ENCODE peak calls at places on chromosome 14, in five cellular contexts. One of them, this sample, is unnamed.

GRCh38 chr14:21231020-21231652 is 38.1 kb downstream of the HNRNPC start:
- DNase-seq in A549: no peak
- DNase-seq in fibroblast of mammary gland: no peak
- DNase-seq in body of pancreas: no peak
- DNase-seq in OCI-LY7: no peak
- DNase-seq in this sample: no peak

GRCh38 chr14:71006200-71006563 is 98.9 kb downstream of the PCNX1 start:
- DNase-seq in A549: no peak
- DNase-seq in fibroblast of mammary gland: no peak
- DNase-seq in body of pancreas: no peak
- DNase-seq in OCI-LY7: no peak
- DNase-seq in this sample: no peak

GRCh38 chr14:104742586-104743455 is 10.1 kb upstream of the SIVA1 start:
- DNase-seq in A549: no peak
- DNase-seq in fibroblast of mammary gland: no peak
- DNase-seq in body of pancreas: no peak
- DNase-seq in OCI-LY7: no peak
- DNase-seq in this sample: no peak

GRCh38 chr14:105206873-105207272 is 25.8 kb upstream of the NUDT14 start:
- DNase-seq in A549: no peak
- DNase-seq in fibroblast of mammary gland: no peak
- DNase-seq in body of pancreas: no peak
- DNase-seq in OCI-LY7: no peak
- DNase-seq in this sample: no peak

GRCh38 chr14:93765032-93765626 is 23.2 kb downstream of the PRIMA1 start:
- DNase-seq in A549: no peak
- DNase-seq in fibroblast of mammary gland: no peak
- DNase-seq in body of pancreas: no peak
- DNase-seq in OCI-LY7: no peak
- DNase-seq in this sample: no peak

GRCh38 chr14:35385042-35385839 is 19.3 kb downstream of the NFKBIA start:
- DNase-seq in A549: peak; percentile 89
- DNase-seq in fibroblast of mammary gland: peak; percentile 91
- DNase-seq in body of pancreas: peak; percentile 59
- DNase-seq in OCI-LY7: no peak
- DNase-seq in this sample: no peak

GRCh38 chr14:89336338-89336737 is 80.7 kb downstream of the FOXN3 start:
- DNase-seq in A549: peak; percentile 44
- DNase-seq in fibroblast of mammary gland: no peak
- DNase-seq in body of pancreas: no peak
- DNase-seq in OCI-LY7: peak; percentile 82
- DNase-seq in this sample: peak; percentile 63

GRCh38 chr14:91417134-91417982 is at the start of gene CCDC88C:
- DNase-seq in A549: peak; percentile 69
- DNase-seq in fibroblast of mammary gland: no peak
- DNase-seq in body of pancreas: peak; percentile 76
- DNase-seq in OCI-LY7: peak; percentile 84
- DNase-seq in this sample: no peak

GRCh38 chr14:22422238-22422637 is 166.8 kb downstream of the DAD1 start:
- DNase-seq in A549: no peak
- DNase-seq in fibroblast of mammary gland: no peak
- DNase-seq in body of pancreas: peak; percentile 22
- DNase-seq in OCI-LY7: peak; percentile 88
- DNase-seq in this sample: no peak

GRCh38 chr14:95620659-95621059 is 65.6 kb upstream of the TCL1B start:
- DNase-seq in A549: no peak
- DNase-seq in fibroblast of mammary gland: peak; percentile 9
- DNase-seq in body of pancreas: no peak
- DNase-seq in OCI-LY7: no peak
- DNase-seq in this sample: no peak

GRCh38 chr14:51354846-51355245 is 114.8 kb downstream of the TMX1 start:
- DNase-seq in A549: no peak
- DNase-seq in fibroblast of mammary gland: no peak
- DNase-seq in body of pancreas: no peak
- DNase-seq in OCI-LY7: no peak
- DNase-seq in this sample: no peak

GRCh38 chr14:73870525-73871235 is 16.0 kb upstream of the ZNF410 start:
- DNase-seq in A549: no peak
- DNase-seq in fibroblast of mammary gland: no peak
- DNase-seq in body of pancreas: no peak
- DNase-seq in OCI-LY7: no peak
- DNase-seq in this sample: no peak

GRCh38 chr14:51889851-51890250 is 29.4 kb downstream of the GNG2 start:
- DNase-seq in A549: no peak
- DNase-seq in fibroblast of mammary gland: peak; percentile 6
- DNase-seq in body of pancreas: no peak
- DNase-seq in OCI-LY7: no peak
- DNase-seq in this sample: no peak

GRCh38 chr14:90815817-90816662 is at the start of gene TTC7B:
- DNase-seq in A549: no peak
- DNase-seq in fibroblast of mammary gland: no peak
- DNase-seq in body of pancreas: peak; percentile 57
- DNase-seq in OCI-LY7: peak; percentile 20
- DNase-seq in this sample: no peak

GRCh38 chr14:84064756-84065155 is 1465.2 kb upstream of the FLRT2 start:
- DNase-seq in A549: no peak
- DNase-seq in fibroblast of mammary gland: no peak
- DNase-seq in body of pancreas: no peak
- DNase-seq in OCI-LY7: no peak
- DNase-seq in this sample: no peak

GRCh38 chr14:105485720-105486332 is 860 bp upstream of the CRIP1 start:
- DNase-seq in A549: peak; percentile 84
- DNase-seq in fibroblast of mammary gland: no peak
- DNase-seq in body of pancreas: no peak
- DNase-seq in OCI-LY7: no peak
- DNase-seq in this sample: no peak

GRCh38 chr14:65496178-65496993 is 83.9 kb downstream of the FUT8 start:
- DNase-seq in A549: peak; percentile 24
- DNase-seq in fibroblast of mammary gland: peak; percentile 49
- DNase-seq in body of pancreas: no peak
- DNase-seq in OCI-LY7: no peak
- DNase-seq in this sample: no peak

GRCh38 chr14:54046250-54046649 is 89.6 kb upstream of the BMP4 start:
- DNase-seq in A549: no peak
- DNase-seq in fibroblast of mammary gland: no peak
- DNase-seq in body of pancreas: no peak
- DNase-seq in OCI-LY7: no peak
- DNase-seq in this sample: no peak

GRCh38 chr14:61753631-61754030 is 8.6 kb upstream of the SNAPC1 start:
- DNase-seq in A549: no peak
- DNase-seq in fibroblast of mammary gland: peak; percentile 46
- DNase-seq in body of pancreas: no peak
- DNase-seq in OCI-LY7: peak; percentile 23
- DNase-seq in this sample: no peak
- TF ChIP-seq CTCF in A549: no peak
- TF ChIP-seq CTCF in fibroblast of mammary gland: peak; percentile 27
- TF ChIP-seq CTCF in body of pancreas: no peak
- TF ChIP-seq CTCF in OCI-LY7: peak; percentile 7
- TF ChIP-seq CTCF in this sample: peak; percentile 44

DNA sequence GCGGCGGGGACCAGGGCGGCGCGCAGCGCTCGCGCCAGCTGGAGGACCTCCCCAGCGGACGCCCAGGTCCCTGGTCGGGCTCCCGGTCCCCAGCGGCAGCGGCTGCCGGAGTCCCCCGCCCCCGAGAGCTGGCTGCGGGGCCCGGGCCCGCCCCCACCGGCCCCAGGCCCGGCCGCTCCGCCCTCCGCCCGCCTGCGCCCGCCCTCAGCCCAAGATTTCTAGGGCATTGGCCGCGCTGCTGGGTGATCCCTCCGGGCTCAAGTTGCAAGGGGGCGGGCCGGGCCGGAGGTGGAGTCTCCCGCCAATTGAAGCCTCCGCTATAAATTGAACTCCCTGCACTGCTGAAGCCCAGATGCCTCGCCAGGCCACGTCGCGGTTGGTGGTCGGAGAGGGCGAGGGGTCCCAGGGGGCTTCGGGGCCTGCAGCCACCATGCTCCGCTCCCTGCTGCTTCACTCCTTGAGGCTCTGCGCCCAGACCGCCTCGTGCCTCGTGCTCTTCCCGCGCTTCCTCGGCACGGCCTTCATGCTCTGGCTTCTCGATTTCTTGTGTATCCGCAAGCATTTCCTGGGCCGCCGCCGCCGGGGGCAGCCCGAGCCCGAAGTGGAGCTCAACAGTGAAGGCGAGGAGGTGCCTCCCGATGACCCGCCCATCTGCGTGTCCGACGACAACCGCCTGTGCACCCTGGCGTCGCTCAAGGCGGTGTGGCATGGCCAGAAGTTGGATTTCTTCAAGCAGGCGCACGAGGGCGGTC is at the start of gene DIO3:
- DNase-seq in A549: no peak
- DNase-seq in fibroblast of mammary gland: no peak
- DNase-seq in body of pancreas: peak; percentile 20
- DNase-seq in OCI-LY7: no peak
- DNase-seq in this sample: no peak
- H3K4me3 ChIP-seq in A549: no peak within 1 kb of the TSS
- H3K4me3 ChIP-seq in fibroblast of mammary gland: no peak within 1 kb of the TSS
- H3K4me3 ChIP-seq in body of pancreas: no peak within 1 kb of the TSS
- H3K4me3 ChIP-seq in OCI-LY7: no peak within 1 kb of the TSS
- H3K4me3 ChIP-seq in this sample: no peak within 1 kb of the TSS

GRCh38 chr14:77965050-77965449 is 165.1 kb downstream of the ADCK1 start:
- DNase-seq in A549: no peak
- DNase-seq in fibroblast of mammary gland: no peak
- DNase-seq in body of pancreas: no peak
- DNase-seq in OCI-LY7: no peak
- DNase-seq in this sample: no peak
- TF ChIP-seq CTCF in A549: no peak
- TF ChIP-seq CTCF in fibroblast of mammary gland: no peak
- TF ChIP-seq CTCF in body of pancreas: no peak
- TF ChIP-seq CTCF in OCI-LY7: no peak
- TF ChIP-seq CTCF in this sample: no peak

GRCh38 chr14:67228325-67228984 is 12.8 kb upstream of the PALS1 start:
- DNase-seq in A549: no peak
- DNase-seq in fibroblast of mammary gland: peak; percentile 69
- DNase-seq in body of pancreas: no peak
- DNase-seq in OCI-LY7: no peak
- DNase-seq in this sample: no peak
- H3K4me3 ChIP-seq in A549: peak overlapping the region; percentile 26
- H3K4me3 ChIP-seq in fibroblast of mammary gland: no peak overlapping the region
- H3K4me3 ChIP-seq in body of pancreas: no peak overlapping the region
- H3K4me3 ChIP-seq in OCI-LY7: no peak overlapping the region
- H3K4me3 ChIP-seq in this sample: no peak overlapping the region

DNA sequence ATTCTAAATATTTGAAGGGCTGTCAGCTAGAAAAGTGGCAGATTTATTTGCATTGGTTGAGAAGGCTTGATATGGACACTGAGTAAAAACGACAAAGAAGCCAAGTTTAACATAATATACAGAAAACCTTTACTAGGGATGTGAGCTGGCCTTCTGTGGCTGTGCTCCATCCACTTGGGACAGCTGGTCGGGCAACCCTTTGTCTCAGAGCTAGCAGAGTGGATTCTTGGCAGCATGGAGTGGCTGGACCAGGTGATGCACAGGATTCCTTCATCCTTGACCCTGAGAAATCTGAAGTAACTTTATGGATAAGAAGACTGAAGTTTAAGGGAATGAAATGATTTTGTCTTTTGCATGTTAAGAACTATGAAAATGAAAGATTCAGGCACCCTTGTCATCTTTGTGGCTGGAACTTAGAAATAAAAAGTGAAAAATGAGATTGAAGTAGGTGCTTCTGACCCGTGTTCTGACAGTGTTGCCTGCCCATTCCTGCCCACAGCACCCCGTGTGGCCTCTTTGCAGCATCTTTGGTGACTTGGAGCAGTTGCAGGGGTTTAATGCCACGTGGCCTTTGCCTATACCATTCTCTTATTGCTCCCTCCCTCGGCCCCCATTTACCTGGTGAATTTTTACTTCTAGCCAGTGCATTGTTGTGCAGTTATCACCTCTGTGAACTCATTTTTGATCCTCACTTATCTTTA is 32.6 kb downstream of the PELI2 start:
- DNase-seq in A549: peak; percentile 12
- DNase-seq in fibroblast of mammary gland: no peak
- DNase-seq in body of pancreas: no peak
- DNase-seq in OCI-LY7: no peak
- DNase-seq in this sample: no peak
- TF ChIP-seq CTCF in A549: no peak
- TF ChIP-seq CTCF in fibroblast of mammary gland: no peak
- TF ChIP-seq CTCF in body of pancreas: no peak
- TF ChIP-seq CTCF in OCI-LY7: peak; percentile 26
- TF ChIP-seq CTCF in this sample: peak; percentile 34

GRCh38 chr14:85546390-85546789 is 16.4 kb downstream of the FLRT2 start:
- DNase-seq in A549: no peak
- DNase-seq in fibroblast of mammary gland: no peak
- DNase-seq in body of pancreas: no peak
- DNase-seq in OCI-LY7: no peak
- DNase-seq in this sample: no peak
- H3K4me3 ChIP-seq in A549: no peak overlapping the region
- H3K4me3 ChIP-seq in fibroblast of mammary gland: no peak overlapping the region
- H3K4me3 ChIP-seq in body of pancreas: no peak overlapping the region
- H3K4me3 ChIP-seq in OCI-LY7: no peak overlapping the region
- H3K4me3 ChIP-seq in this sample: no peak overlapping the region

DNA sequence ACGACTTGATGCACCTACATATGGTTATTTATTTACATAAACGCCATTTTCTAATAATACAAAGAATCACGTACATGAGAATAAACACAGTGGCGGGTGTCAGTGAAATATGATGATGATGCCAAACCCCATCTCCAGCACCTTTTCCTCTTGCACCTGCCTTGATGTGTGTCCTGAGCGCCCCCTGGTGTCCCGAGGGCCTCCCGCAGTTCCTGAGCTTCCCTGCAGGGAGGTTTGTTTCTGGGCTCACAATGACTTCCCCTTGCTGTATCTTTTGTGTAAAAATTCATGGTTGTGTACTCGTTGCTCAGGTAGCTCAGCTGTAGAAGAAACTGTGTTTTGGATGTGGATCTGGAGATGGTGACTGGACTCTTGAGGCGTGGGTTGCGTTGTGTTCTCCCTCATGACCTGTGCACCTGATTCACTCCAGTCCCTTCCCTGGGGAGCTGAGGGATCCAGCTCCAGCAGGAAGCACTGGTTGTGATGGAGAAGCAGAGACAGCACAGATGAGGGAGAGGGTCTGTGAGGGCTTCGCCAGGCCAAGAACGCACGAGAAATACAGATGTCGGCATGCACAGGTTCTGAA is 1037.8 kb downstream of the TMEM121 start:
- DNase-seq in A549: peak; percentile 41
- DNase-seq in fibroblast of mammary gland: no peak
- DNase-seq in body of pancreas: peak; percentile 37
- DNase-seq in OCI-LY7: peak; percentile 58
- DNase-seq in this sample: peak; percentile 35
- TF ChIP-seq CTCF in A549: no peak
- TF ChIP-seq CTCF in fibroblast of mammary gland: no peak
- TF ChIP-seq CTCF in body of pancreas: no peak
- TF ChIP-seq CTCF in OCI-LY7: peak; percentile 76
- TF ChIP-seq CTCF in this sample: peak; percentile 95